ENCODE peak calls at places on chromosomes 11 and 22, in six cellular contexts. One of them, this sample, is unnamed.

GRCh38 chr11:134508219-134508990 is 96.4 kb upstream of the B3GAT1 start:
- DNase-seq in A549: no peak
- DNase-seq in natural killer cell: peak
- DNase-seq in keratinocyte: no peak
- DNase-seq in AG04449: no peak
- DNase-seq in PC-3: no peak
- DNase-seq in this sample: no peak

GRCh38 chr11:6926208-6927029 is at the start of gene ZNF215:
- DNase-seq in A549: peak
- DNase-seq in natural killer cell: peak
- DNase-seq in keratinocyte: peak
- DNase-seq in AG04449: peak
- DNase-seq in PC-3: peak
- DNase-seq in this sample: peak

GRCh38 chr11:100808904-100809491 is 121.9 kb downstream of the ARHGAP42 start:
- DNase-seq in A549: peak
- DNase-seq in natural killer cell: no peak
- DNase-seq in keratinocyte: no peak
- DNase-seq in AG04449: no peak
- DNase-seq in PC-3: peak
- DNase-seq in this sample: no peak

GRCh38 chr11:35013514-35014191 is 97.2 kb downstream of the PDHX start:
- DNase-seq in A549: no peak
- DNase-seq in natural killer cell: no peak
- DNase-seq in keratinocyte: no peak
- DNase-seq in AG04449: no peak
- DNase-seq in PC-3: no peak
- DNase-seq in this sample: no peak

GRCh38 chr11:91998466-91998865 is 226.2 kb upstream of the FAT3 start:
- DNase-seq in A549: no peak
- DNase-seq in natural killer cell: no peak
- DNase-seq in keratinocyte: no peak
- DNase-seq in AG04449: no peak
- DNase-seq in PC-3: no peak
- DNase-seq in this sample: no peak

GRCh38 chr11:40132881-40133280 is 1326.6 kb downstream of the LRRC4C start:
- DNase-seq in A549: no peak
- DNase-seq in natural killer cell: no peak
- DNase-seq in keratinocyte: no peak
- DNase-seq in AG04449: no peak
- DNase-seq in PC-3: no peak
- DNase-seq in this sample: no peak

GRCh38 chr11:76415073-76415472 is 29.7 kb upstream of the EMSY start:
- DNase-seq in A549: peak
- DNase-seq in natural killer cell: no peak
- DNase-seq in keratinocyte: no peak
- DNase-seq in AG04449: no peak
- DNase-seq in PC-3: no peak
- DNase-seq in this sample: no peak

GRCh38 chr11:43845816-43846215 is 34.8 kb upstream of the ALKBH3 start:
- DNase-seq in A549: no peak
- DNase-seq in natural killer cell: no peak
- DNase-seq in keratinocyte: no peak
- DNase-seq in AG04449: no peak
- DNase-seq in PC-3: no peak
- DNase-seq in this sample: no peak

GRCh38 chr11:108887436-108888238 is 222.8 kb downstream of the DDX10 start:
- DNase-seq in A549: no peak
- DNase-seq in natural killer cell: peak
- DNase-seq in keratinocyte: no peak
- DNase-seq in AG04449: peak
- DNase-seq in PC-3: peak
- DNase-seq in this sample: no peak

GRCh38 chr22:37996079-37996478 is 11.7 kb upstream of the SOX10 start:
- DNase-seq in A549: no peak
- DNase-seq in natural killer cell: no peak
- DNase-seq in keratinocyte: no peak
- DNase-seq in AG04449: no peak
- DNase-seq in PC-3: no peak
- DNase-seq in this sample: no peak

GRCh38 chr11:118913411-118914125 is 12.2 kb downstream of the BCL9L start:
- DNase-seq in A549: no peak
- DNase-seq in natural killer cell: peak
- DNase-seq in keratinocyte: no peak
- DNase-seq in AG04449: no peak
- DNase-seq in PC-3: peak
- DNase-seq in this sample: no peak

GRCh38 chr11:69513196-69513595 is 31.7 kb downstream of the LINC01488 start:
- DNase-seq in A549: no peak
- DNase-seq in natural killer cell: no peak
- DNase-seq in keratinocyte: no peak
- DNase-seq in AG04449: no peak
- DNase-seq in PC-3: no peak
- DNase-seq in this sample: no peak

GRCh38 chr11:65640483-65641207 is 2.7 kb downstream of the SIPA1 start:
- DNase-seq in A549: no peak
- DNase-seq in natural killer cell: peak
- DNase-seq in keratinocyte: no peak
- DNase-seq in AG04449: no peak
- DNase-seq in PC-3: no peak
- DNase-seq in this sample: no peak

GRCh38 chr11:33753304-33753703 is 17.1 kb upstream of the CD59 start:
- DNase-seq in A549: no peak
- DNase-seq in natural killer cell: no peak
- DNase-seq in keratinocyte: no peak
- DNase-seq in AG04449: no peak
- DNase-seq in PC-3: peak
- DNase-seq in this sample: no peak

GRCh38 chr22:31192513-31192912 is 19.6 kb upstream of the LIMK2 start:
- DNase-seq in A549: no peak
- DNase-seq in natural killer cell: no peak
- DNase-seq in keratinocyte: no peak
- DNase-seq in AG04449: peak
- DNase-seq in PC-3: no peak
- DNase-seq in this sample: no peak

GRCh38 chr11:12188548-12189317 is 78.3 kb downstream of the MICAL2 start:
- DNase-seq in A549: no peak
- DNase-seq in natural killer cell: no peak
- DNase-seq in keratinocyte: no peak
- DNase-seq in AG04449: no peak
- DNase-seq in PC-3: no peak
- DNase-seq in this sample: no peak

GRCh38 chr11:134761361-134761760 is 349.3 kb upstream of the B3GAT1 start:
- DNase-seq in A549: no peak
- DNase-seq in natural killer cell: no peak
- DNase-seq in keratinocyte: no peak
- DNase-seq in AG04449: no peak
- DNase-seq in PC-3: no peak
- DNase-seq in this sample: no peak

GRCh38 chr22:48431014-48431413 is 1396.7 kb downstream of the BRD1 start:
- DNase-seq in A549: no peak
- DNase-seq in natural killer cell: no peak
- DNase-seq in keratinocyte: no peak
- DNase-seq in AG04449: no peak
- DNase-seq in PC-3: no peak
- DNase-seq in this sample: no peak

GRCh38 chr11:68002943-68003845 is 703 bp downstream of the UNC93B1 start:
- DNase-seq in A549: peak
- DNase-seq in natural killer cell: peak
- DNase-seq in keratinocyte: no peak
- DNase-seq in AG04449: no peak
- DNase-seq in PC-3: peak
- DNase-seq in this sample: no peak

GRCh38 chr22:46043816-46044717 is 67.1 kb upstream of the WNT7B start:
- DNase-seq in A549: no peak
- DNase-seq in natural killer cell: no peak
- DNase-seq in keratinocyte: no peak
- DNase-seq in AG04449: no peak
- DNase-seq in PC-3: peak
- DNase-seq in this sample: no peak

GRCh38 chr11:126080206-126080941 is 17.7 kb upstream of the CDON start:
- DNase-seq in A549: no peak
- DNase-seq in natural killer cell: no peak
- DNase-seq in keratinocyte: no peak
- DNase-seq in AG04449: no peak
- DNase-seq in PC-3: peak
- DNase-seq in this sample: no peak

GRCh38 chr11:124891390-124891861 is 6.2 kb downstream of the ROBO4 start:
- DNase-seq in A549: no peak
- DNase-seq in natural killer cell: no peak
- DNase-seq in keratinocyte: no peak
- DNase-seq in AG04449: no peak
- DNase-seq in PC-3: no peak
- DNase-seq in this sample: no peak

GRCh38 chr11:16825091-16825490 is 86.6 kb downstream of the C11orf58 start:
- DNase-seq in A549: no peak
- DNase-seq in natural killer cell: no peak
- DNase-seq in keratinocyte: no peak
- DNase-seq in AG04449: no peak
- DNase-seq in PC-3: no peak
- DNase-seq in this sample: no peak

GRCh38 chr11:73236205-73236765 is 18.2 kb downstream of the P2RY2 start:
- DNase-seq in A549: no peak
- DNase-seq in natural killer cell: no peak
- DNase-seq in keratinocyte: no peak
- DNase-seq in AG04449: no peak
- DNase-seq in PC-3: no peak
- DNase-seq in this sample: no peak

GRCh38 chr11:94193288-94193687 is 64.6 kb downstream of the PANX1 start:
- DNase-seq in A549: peak
- DNase-seq in natural killer cell: no peak
- DNase-seq in keratinocyte: peak
- DNase-seq in AG04449: no peak
- DNase-seq in PC-3: peak
- DNase-seq in this sample: no peak

GRCh38 chr22:49260681-49261580 is 566.7 kb downstream of the BRD1 start:
- DNase-seq in A549: no peak
- DNase-seq in natural killer cell: no peak
- DNase-seq in keratinocyte: no peak
- DNase-seq in AG04449: no peak
- DNase-seq in PC-3: no peak
- DNase-seq in this sample: no peak

GRCh38 chr11:27722117-27722844 is 22.0 kb upstream of the BDNF start:
- DNase-seq in A549: no peak
- DNase-seq in natural killer cell: no peak
- DNase-seq in keratinocyte: no peak
- DNase-seq in AG04449: no peak
- DNase-seq in PC-3: no peak
- DNase-seq in this sample: no peak

GRCh38 chr22:22099833-22100812 is 117.5 kb upstream of the TOP3B start:
- DNase-seq in A549: no peak
- DNase-seq in natural killer cell: no peak
- DNase-seq in keratinocyte: no peak
- DNase-seq in AG04449: no peak
- DNase-seq in PC-3: peak
- DNase-seq in this sample: no peak
- TF ChIP-seq CTCF in A549: no peak
- TF ChIP-seq CTCF in natural killer cell: no peak
- TF ChIP-seq CTCF in keratinocyte: peak
- TF ChIP-seq CTCF in AG04449: peak
- TF ChIP-seq CTCF in PC-3: peak
- TF ChIP-seq CTCF in this sample: peak

DNA sequence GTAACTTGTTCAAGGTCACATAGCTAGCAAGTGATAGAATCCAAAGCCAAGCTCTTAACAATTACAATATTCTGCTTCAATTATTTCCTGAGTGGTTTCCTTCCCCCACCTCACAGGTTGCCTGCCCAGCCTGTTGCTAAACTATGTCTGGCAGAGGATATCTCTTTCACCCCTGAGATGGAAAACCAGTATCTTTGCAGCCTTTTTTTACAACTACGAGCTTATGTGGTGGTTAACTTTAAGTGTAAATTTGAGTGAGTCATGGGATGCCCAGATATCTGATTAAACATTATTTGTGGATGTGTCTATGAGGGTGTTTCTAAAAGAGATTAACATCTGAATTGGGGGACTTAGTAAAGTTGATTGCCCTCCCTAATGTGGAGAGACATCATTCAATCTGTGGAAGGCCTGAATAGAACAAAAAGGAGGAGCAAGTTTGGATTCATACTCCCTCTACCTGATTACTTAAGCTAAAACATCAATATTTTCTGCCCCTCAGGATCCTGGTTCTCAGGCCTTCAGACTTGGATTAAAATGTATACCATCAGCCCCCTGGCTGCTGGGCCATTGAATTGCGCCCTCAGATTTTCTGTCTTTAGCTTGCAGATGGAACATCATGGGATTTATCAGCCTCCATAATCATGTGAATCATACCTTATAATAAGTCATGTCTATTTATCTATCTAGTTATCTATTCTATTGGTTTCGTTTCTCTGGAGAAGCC is 911.9 kb downstream of the METTL15 start:
- DNase-seq in A549: peak
- DNase-seq in natural killer cell: no peak
- DNase-seq in keratinocyte: no peak
- DNase-seq in AG04449: no peak
- DNase-seq in PC-3: peak
- DNase-seq in this sample: no peak
- TF ChIP-seq CTCF in A549: peak
- TF ChIP-seq CTCF in natural killer cell: no peak
- TF ChIP-seq CTCF in keratinocyte: peak
- TF ChIP-seq CTCF in AG04449: peak
- TF ChIP-seq CTCF in PC-3: peak
- TF ChIP-seq CTCF in this sample: peak

GRCh38 chr11:95764267-95764898 is 25.2 kb downstream of the FAM76B start:
- DNase-seq in A549: peak
- DNase-seq in natural killer cell: no peak
- DNase-seq in keratinocyte: no peak
- DNase-seq in AG04449: no peak
- DNase-seq in PC-3: peak
- DNase-seq in this sample: no peak
- TF ChIP-seq CTCF in A549: peak
- TF ChIP-seq CTCF in natural killer cell: peak
- TF ChIP-seq CTCF in keratinocyte: no peak
- TF ChIP-seq CTCF in AG04449: peak
- TF ChIP-seq CTCF in PC-3: peak
- TF ChIP-seq CTCF in this sample: peak

DNA sequence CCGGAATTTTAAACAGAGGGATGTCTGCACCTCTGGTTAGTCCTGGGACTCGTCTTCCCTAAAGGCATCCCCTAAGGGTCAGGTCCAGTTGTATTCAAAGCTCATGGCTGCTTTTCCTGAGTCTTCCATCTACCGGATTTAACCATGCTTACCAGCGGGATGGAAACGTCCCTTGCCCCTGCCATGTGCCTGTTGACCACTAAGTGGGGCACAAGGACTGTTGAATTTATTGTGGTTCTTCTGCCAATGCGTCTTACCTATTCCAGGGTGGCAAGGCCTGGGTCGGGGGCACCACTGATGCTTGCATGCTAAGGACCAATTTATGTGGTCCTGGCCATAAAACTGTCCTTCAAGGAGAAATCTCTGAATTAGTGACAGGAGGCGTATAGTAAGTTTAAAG is 25.6 kb downstream of the ANKRD42 start:
- DNase-seq in A549: peak
- DNase-seq in natural killer cell: no peak
- DNase-seq in keratinocyte: no peak
- DNase-seq in AG04449: no peak
- DNase-seq in PC-3: peak
- DNase-seq in this sample: no peak
- TF ChIP-seq CTCF in A549: peak
- TF ChIP-seq CTCF in natural killer cell: no peak
- TF ChIP-seq CTCF in keratinocyte: peak
- TF ChIP-seq CTCF in AG04449: peak
- TF ChIP-seq CTCF in PC-3: peak
- TF ChIP-seq CTCF in this sample: peak